ENCODE peak calls at places on chromosomes 12 and 14, in four cellular contexts. V is heart left ventricle, M is endodermal cell, J is right cardiac atrium. P is an unnamed sample.

GRCh38 chr14:93962701-93963601 is 13.4 kb downstream of the ASB2 start:
- DNase-seq in V (no peak), M (no peak), J (no peak), P (peak)

GRCh38 chr14:103803661-103804060 is 43.7 kb downstream of the PPP1R13B start:
- DNase-seq in V (no peak), M (no peak), J (no peak), P (peak)

GRCh38 chr12:62128186-62128965 is 131.8 kb upstream of the USP15 start:
- DNase-seq in V (no peak), M (no peak), J (no peak), P (no peak)

GRCh38 chr14:88095791-88096190 is 90.9 kb downstream of the GPR65 start:
- DNase-seq in V (no peak), M (no peak), J (no peak), P (no peak)

GRCh38 chr12:69583203-69583602 is 2.1 kb upstream of the CCT2 start:
- DNase-seq in V (no peak), M (peak), J (no peak), P (no peak)

GRCh38 chr14:27050195-27050594 is 452.4 kb upstream of the NOVA1 start:
- DNase-seq in V (no peak), M (no peak), J (no peak), P (no peak)

GRCh38 chr12:113772505-113773030 is 193.6 kb downstream of the RBM19 start:
- DNase-seq in V (no peak), M (no peak), J (no peak), P (no peak)

GRCh38 chr14:95507174-95507573 is 9.3 kb downstream of the SYNE3 start:
- DNase-seq in V (peak), M (no peak), J (peak), P (peak)

GRCh38 chr14:79896009-79896408 is 315.3 kb downstream of the DIO2 start:
- DNase-seq in V (no peak), M (no peak), J (no peak), P (no peak)

DNA sequence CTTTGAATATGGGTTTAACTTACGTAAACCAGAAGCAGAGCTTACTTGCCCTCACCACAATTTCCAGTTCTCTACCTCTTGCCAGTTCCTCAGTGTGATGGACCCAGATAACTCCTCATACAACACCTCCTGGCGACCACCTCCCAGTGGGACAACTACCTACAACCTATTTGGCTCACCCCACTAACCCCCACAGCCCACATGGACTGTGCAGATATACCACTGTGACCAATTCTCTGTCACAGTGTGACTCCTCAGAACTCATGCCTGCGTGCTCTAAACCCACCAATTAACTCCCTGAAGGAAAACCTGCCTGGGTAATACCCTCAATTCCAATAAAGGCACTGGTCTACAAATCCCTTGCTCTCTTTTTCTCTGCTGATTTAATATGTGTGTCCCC is 311.7 kb downstream of the DIO2 start:
- DNase-seq in V (no peak), M (no peak), J (no peak), P (no peak)
- H3K4me3 ChIP-seq in V (no peak), M (no peak), J (no peak), P (no peak)

DNA sequence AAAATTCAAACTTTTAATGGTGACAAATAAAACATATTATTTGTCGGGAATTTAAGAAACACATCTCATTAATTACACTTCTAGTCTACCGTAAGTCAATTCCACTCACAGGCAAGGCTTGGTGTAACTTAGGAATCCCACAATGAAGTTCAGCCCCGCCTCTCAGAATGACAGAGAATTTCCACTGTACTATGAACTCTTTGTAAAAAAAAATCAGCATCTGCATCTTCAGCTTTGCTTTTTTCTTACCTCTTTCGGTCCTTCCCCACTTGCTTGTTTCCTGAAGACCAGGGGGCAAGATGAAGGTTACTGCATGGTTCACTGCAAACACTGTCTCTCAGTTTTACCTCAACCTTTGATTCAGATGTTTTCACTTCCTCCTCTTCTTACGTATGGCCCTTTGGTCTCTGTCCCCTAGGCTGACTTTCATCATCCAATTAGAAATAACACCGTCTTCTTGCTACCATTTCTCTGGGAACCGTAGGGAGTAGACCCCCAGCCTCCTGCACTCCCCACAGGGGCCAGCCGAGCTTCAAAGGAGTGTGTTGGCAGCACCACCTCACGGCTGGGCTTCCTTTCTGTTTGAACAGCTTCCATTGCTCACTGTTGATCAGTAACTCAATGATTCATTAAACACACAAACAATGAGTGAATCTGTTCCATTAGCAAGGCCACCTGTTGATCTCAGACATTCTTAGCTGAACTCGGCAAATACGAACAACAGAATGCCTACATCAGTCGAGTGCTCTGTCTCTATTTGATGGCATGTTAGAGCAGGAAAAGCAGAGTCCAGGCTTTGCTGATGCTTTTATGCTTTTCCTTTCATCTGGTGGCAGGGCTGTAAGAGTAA is 343.0 kb downstream of the BMP4 start:
- DNase-seq in V (no peak), M (peak), J (no peak), P (no peak)
- H3K4me3 ChIP-seq in V (no peak), M (peak), J (no peak), P (no peak)

GRCh38 chr14:57478050-57478449 is 15.6 kb downstream of the CCDC198 start:
- DNase-seq in V (no peak), M (no peak), J (no peak), P (no peak)
- H3K4me3 ChIP-seq in V (no peak), M (no peak), J (no peak), P (no peak)

GRCh38 chr14:47929334-47929733 is 253.9 kb upstream of the MDGA2 start:
- DNase-seq in V (no peak), M (no peak), J (no peak), P (no peak)
- H3K4me3 ChIP-seq in V (no peak), M (no peak), J (no peak), P (no peak)

GRCh38 chr14:89489796-89490506 is 72.9 kb upstream of the FOXN3 start:
- DNase-seq in V (no peak), M (no peak), J (no peak), P (peak)
- H3K4me3 ChIP-seq in V (peak), M (no peak), J (no peak), P (peak)

GRCh38 chr12:123762715-123763052 is 583 bp downstream of the DNAH10 start:
- DNase-seq in V (no peak), M (no peak), J (no peak), P (no peak)
- H3K4me3 ChIP-seq in V (peak), M (peak), J (peak), P (peak)